ENCODE peak calls at places on chromosomes 12 and 14, in five cellular contexts. One of them, this sample, is unnamed.

GRCh38 chr12:28787151-28787550 is 361.9 kb upstream of the FAR2 start:
- DNase-seq in Panc1: no peak
- DNase-seq in A673: peak
- DNase-seq in stomach: no peak
- DNase-seq in psoas muscle: no peak
- DNase-seq in this sample: no peak

GRCh38 chr12:54975272-54975671 is 9.3 kb downstream of the TESPA1 start:
- DNase-seq in psoas muscle: no peak
- DNase-seq in stomach: no peak
- DNase-seq in A673: no peak
- DNase-seq in Panc1: no peak
- DNase-seq in this sample: no peak

GRCh38 chr14:30375280-30375892 is 183.6 kb upstream of the G2E3 start:
- DNase-seq in psoas muscle: peak
- DNase-seq in Panc1: no peak
- DNase-seq in stomach: peak
- DNase-seq in A673: peak
- DNase-seq in this sample: peak

GRCh38 chr14:72715215-72715909 is 178.5 kb downstream of the DPF3 start:
- DNase-seq in A673: no peak
- DNase-seq in stomach: no peak
- DNase-seq in Panc1: no peak
- DNase-seq in psoas muscle: peak
- DNase-seq in this sample: no peak

GRCh38 chr14:100103261-100104005 is 38.2 kb downstream of the EVL start:
- DNase-seq in stomach: no peak
- DNase-seq in psoas muscle: no peak
- DNase-seq in A673: no peak
- DNase-seq in Panc1: no peak
- DNase-seq in this sample: no peak

GRCh38 chr14:59018978-59019377 is 169.5 kb upstream of the DAAM1 start:
- DNase-seq in stomach: no peak
- DNase-seq in Panc1: no peak
- DNase-seq in psoas muscle: no peak
- DNase-seq in A673: peak
- DNase-seq in this sample: no peak

GRCh38 chr12:113244015-113244983 is 23.0 kb downstream of the TPCN1 start:
- DNase-seq in stomach: peak
- DNase-seq in Panc1: no peak
- DNase-seq in psoas muscle: peak
- DNase-seq in A673: peak
- DNase-seq in this sample: no peak

GRCh38 chr12:102958073-102958829 is 777 bp downstream of the ASCL1 start:
- DNase-seq in psoas muscle: no peak
- DNase-seq in stomach: no peak
- DNase-seq in A673: no peak
- DNase-seq in Panc1: no peak
- DNase-seq in this sample: no peak

GRCh38 chr12:20549115-20549719 is 145.9 kb upstream of the SLCO1C1 start:
- DNase-seq in stomach: no peak
- DNase-seq in Panc1: no peak
- DNase-seq in A673: peak
- DNase-seq in psoas muscle: no peak
- DNase-seq in this sample: no peak

DNA sequence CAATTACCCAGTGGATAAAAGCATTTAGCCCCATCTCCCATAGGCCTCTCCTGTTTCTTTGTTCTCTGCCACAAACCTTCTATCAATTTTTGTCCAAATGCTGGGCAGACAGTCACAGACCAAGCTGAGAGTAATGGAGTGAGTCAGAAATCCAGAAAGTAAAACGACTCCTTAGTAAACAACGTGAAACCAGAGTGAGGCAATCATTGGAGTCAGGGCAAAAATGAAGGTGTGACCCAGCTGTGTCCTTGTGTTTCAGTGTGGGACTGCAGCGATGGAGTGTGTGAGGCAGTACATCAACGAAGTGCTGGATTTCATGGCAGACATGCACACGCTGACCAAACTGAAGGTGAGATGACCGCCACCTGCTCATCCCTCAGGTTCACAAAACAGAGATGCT is 102.0 kb downstream of the PRIMA1 start:
- DNase-seq in stomach: no peak
- DNase-seq in psoas muscle: no peak
- DNase-seq in A673: no peak
- DNase-seq in Panc1: no peak
- DNase-seq in this sample: no peak
- H3K4me3 ChIP-seq in stomach: no peak
- H3K4me3 ChIP-seq in psoas muscle: no peak
- H3K4me3 ChIP-seq in A673: no peak
- H3K4me3 ChIP-seq in Panc1: no peak
- H3K4me3 ChIP-seq in this sample: no peak

GRCh38 chr12:45973526-45973925 is 16.8 kb downstream of the SCAF11 start:
- DNase-seq in Panc1: no peak
- DNase-seq in psoas muscle: no peak
- DNase-seq in A673: no peak
- DNase-seq in stomach: no peak
- DNase-seq in this sample: no peak
- H3K27ac ChIP-seq in Panc1: no peak
- H3K27ac ChIP-seq in psoas muscle: no peak
- H3K27ac ChIP-seq in A673: no peak
- H3K27ac ChIP-seq in stomach: no peak
- H3K27ac ChIP-seq in this sample: no peak

GRCh38 chr12:121397521-121397920 is 2.4 kb upstream of the RNF34 start:
- DNase-seq in stomach: no peak
- DNase-seq in psoas muscle: no peak
- DNase-seq in Panc1: no peak
- DNase-seq in A673: no peak
- DNase-seq in this sample: no peak

GRCh38 chr12:121403721-121404120 is 3.8 kb downstream of the RNF34 start:
- DNase-seq in psoas muscle: no peak
- DNase-seq in A673: no peak
- DNase-seq in stomach: no peak
- DNase-seq in Panc1: no peak
- DNase-seq in this sample: no peak

GRCh38 chr12:121400332-121401139 is 618 bp downstream of the RNF34 start:
- DNase-seq in A673: peak
- DNase-seq in Panc1: no peak
- DNase-seq in stomach: peak
- DNase-seq in psoas muscle: peak
- DNase-seq in this sample: no peak

GRCh38 chr12:121404734-121405133 is 4.8 kb downstream of the RNF34 start:
- DNase-seq in Panc1: no peak
- DNase-seq in stomach: peak
- DNase-seq in psoas muscle: no peak
- DNase-seq in A673: peak
- DNase-seq in this sample: no peak

GRCh38 chr12:121399391-121400331 is at the start of gene RNF34:
- DNase-seq in A673: peak
- DNase-seq in stomach: peak
- DNase-seq in psoas muscle: peak
- DNase-seq in Panc1: peak
- DNase-seq in this sample: peak
- TF ChIP-seq CTCF in A673: no peak
- TF ChIP-seq CTCF in stomach: no peak
- TF ChIP-seq CTCF in psoas muscle: no peak
- TF ChIP-seq CTCF in Panc1: no peak
- TF ChIP-seq CTCF in this sample: no peak

DNA sequence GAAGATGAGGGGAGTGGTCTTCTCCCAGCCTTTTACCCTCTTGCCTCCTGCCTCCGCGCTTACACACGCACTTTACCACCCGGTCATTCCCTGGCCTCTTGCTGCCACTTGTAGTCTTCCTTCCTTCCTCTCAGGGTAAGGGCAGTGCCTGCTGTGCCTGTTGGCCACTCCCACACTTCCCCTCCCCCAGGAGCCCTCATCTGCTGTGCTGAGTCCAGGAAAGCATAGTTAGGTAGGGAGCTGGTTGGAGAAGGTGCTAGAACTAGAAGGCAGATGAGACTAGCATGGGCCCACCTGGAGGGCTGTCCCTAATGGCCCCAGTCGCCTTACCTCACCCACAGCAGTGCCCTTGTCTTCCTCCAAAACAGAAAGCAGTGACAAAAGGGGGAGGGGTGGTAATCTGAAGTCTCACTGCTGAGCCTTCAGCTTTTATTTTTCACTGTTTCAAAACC is 54.3 kb upstream of the SRSF5 start:
- DNase-seq in psoas muscle: peak
- DNase-seq in stomach: peak
- DNase-seq in Panc1: no peak
- DNase-seq in A673: no peak
- DNase-seq in this sample: no peak
- H3K4me3 ChIP-seq in psoas muscle: no peak
- H3K4me3 ChIP-seq in stomach: peak
- H3K4me3 ChIP-seq in Panc1: no peak
- H3K4me3 ChIP-seq in A673: no peak
- H3K4me3 ChIP-seq in this sample: no peak

DNA sequence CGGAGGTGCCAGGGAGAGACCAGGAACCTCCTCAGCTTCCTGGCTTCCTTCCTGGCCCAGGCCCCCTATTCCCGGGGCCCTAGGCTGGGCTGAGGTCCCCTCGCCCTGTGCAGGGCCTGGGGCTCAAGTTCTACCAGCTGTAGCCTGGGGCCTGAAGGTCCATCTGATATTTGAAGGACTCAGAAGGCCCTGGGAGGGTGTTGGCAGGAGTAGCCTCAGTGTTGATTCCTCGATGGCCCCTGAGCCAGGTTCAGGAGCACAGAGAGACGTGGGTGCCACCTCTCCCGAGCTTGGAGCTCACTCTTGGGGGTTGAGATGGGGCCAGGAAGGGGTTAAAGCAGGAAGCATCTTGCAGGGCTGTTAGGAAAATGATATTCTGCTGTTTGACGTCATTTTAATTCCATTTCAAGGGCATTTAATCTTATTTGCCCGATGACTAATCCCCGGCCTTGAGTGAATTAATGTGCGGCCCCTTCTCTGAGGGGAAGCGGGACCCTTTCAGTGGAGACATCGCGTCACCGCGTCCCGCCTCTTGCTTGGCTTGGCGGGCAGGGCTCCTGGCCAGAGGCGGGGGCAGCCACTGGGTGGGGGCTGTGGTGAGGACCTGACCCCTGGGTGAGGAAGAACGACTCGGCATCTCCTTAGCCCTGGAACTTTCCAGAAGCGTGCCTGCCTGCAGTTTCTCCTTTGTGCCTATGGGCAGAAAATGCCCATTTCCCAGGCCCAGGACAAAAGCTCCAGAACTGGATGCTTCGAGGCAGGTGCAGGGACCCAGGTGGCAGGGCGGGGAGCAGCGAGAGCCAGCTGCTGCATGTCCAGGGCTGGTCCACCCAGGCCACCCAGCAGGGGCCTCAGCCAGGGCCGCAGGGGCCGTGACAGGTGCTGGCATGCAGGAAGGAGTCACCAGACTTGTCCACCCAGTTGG is 158.3 kb downstream of the KIF26A start:
- DNase-seq in psoas muscle: peak
- DNase-seq in A673: peak
- DNase-seq in stomach: no peak
- DNase-seq in Panc1: no peak
- DNase-seq in this sample: no peak
- H3K27ac ChIP-seq in psoas muscle: no peak
- H3K27ac ChIP-seq in A673: peak
- H3K27ac ChIP-seq in stomach: no peak
- H3K27ac ChIP-seq in Panc1: no peak
- H3K27ac ChIP-seq in this sample: no peak

DNA sequence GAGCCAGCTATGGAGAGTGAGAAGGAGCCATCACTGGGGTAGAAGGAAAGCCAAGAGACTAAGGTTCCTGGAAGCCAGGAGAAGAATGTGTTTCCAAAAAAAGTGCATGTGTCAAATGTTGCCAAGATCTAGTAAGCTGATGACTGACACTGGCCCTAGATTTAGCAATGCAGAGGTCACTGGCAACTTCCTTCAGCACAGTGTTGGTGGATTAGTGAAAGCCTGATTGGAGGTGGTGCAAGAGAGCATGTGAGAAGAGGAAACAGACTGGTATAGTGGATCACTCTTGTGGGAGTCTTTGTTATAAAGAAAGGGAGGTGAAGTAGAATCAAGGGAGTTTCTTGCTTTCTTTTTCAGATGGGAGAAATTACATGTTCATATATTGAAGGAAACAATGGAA is 34.1 kb upstream of the CHGA start:
- DNase-seq in Panc1: no peak
- DNase-seq in A673: no peak
- DNase-seq in stomach: no peak
- DNase-seq in psoas muscle: no peak
- DNase-seq in this sample: no peak
- TF ChIP-seq CTCF in Panc1: no peak
- TF ChIP-seq CTCF in A673: no peak
- TF ChIP-seq CTCF in stomach: no peak
- TF ChIP-seq CTCF in psoas muscle: no peak
- TF ChIP-seq CTCF in this sample: no peak

GRCh38 chr14:104787736-104788532 is 7.6 kb downstream of the AKT1 start:
- DNase-seq in psoas muscle: no peak
- DNase-seq in stomach: no peak
- DNase-seq in Panc1: no peak
- DNase-seq in A673: no peak
- DNase-seq in this sample: no peak

GRCh38 chr14:104788873-104789663 is 6.5 kb downstream of the AKT1 start:
- DNase-seq in psoas muscle: no peak
- DNase-seq in A673: no peak
- DNase-seq in stomach: no peak
- DNase-seq in Panc1: no peak
- DNase-seq in this sample: no peak

GRCh38 chr14:104789752-104790743 is 5.5 kb downstream of the AKT1 start:
- DNase-seq in stomach: no peak
- DNase-seq in A673: no peak
- DNase-seq in Panc1: no peak
- DNase-seq in psoas muscle: no peak
- DNase-seq in this sample: no peak

GRCh38 chr14:104786726-104787675 is 8.5 kb downstream of the AKT1 start:
- DNase-seq in psoas muscle: no peak
- DNase-seq in Panc1: no peak
- DNase-seq in stomach: no peak
- DNase-seq in A673: no peak
- DNase-seq in this sample: no peak

DNA sequence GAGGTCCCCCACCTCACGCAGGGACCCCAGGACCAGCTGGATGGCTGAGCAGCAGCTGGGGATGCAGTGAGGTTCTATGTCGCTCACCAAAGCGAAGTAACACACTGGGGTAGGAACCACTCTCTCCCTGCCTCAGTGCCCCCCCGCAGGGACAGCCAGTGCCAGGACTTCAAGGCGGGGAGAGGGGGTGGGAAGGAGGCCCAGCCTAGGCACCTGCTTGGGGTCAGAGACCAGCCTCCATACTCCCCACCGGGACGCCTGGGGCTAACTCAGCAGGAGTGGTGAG is 7.1 kb downstream of the AKT1 start:
- DNase-seq in Panc1: no peak
- DNase-seq in stomach: no peak
- DNase-seq in psoas muscle: no peak
- DNase-seq in A673: no peak
- DNase-seq in this sample: no peak
- H3K4me3 ChIP-seq in Panc1: no peak
- H3K4me3 ChIP-seq in stomach: no peak
- H3K4me3 ChIP-seq in psoas muscle: no peak
- H3K4me3 ChIP-seq in A673: no peak
- H3K4me3 ChIP-seq in this sample: no peak